ENCODE peak calls at places on chromosomes 2 and 18, in nine cellular contexts. H, C, O, B, Q, X, W, E and G are unnamed samples.

GRCh38 chr2:216362730-216363129 is 9.6 kb downstream of the MARCHF4 start:
- DNase-seq in H (peak; percentile 32), C (no peak), O (no peak), B (no peak), Q (peak; percentile 73), X (no peak), W (no peak), E (no peak), G (no peak)

GRCh38 chr18:12408247-12408869 is 629 bp downstream of the PRELID3A start:
- DNase-seq in H (no peak), C (no peak), O (peak; percentile 80), B (no peak), Q (peak; percentile 32), X (no peak), W (peak; percentile 51), E (no peak), G (peak; percentile 13)

GRCh38 chr2:168889635-168890005 is 610 bp downstream of the SPC25 start:
- DNase-seq in H (no peak), C (no peak), O (peak; percentile 17), B (no peak), Q (no peak), X (no peak), W (no peak), E (no peak), G (no peak)

GRCh38 chr2:241009601-241010530 is 11.4 kb downstream of the SNED1 start:
- DNase-seq in H (no peak), C (no peak), O (peak; percentile 68), B (peak; percentile 77), Q (peak; percentile 82), X (no peak), W (no peak), E (peak; percentile 10), G (no peak)

GRCh38 chr2:216560695-216561370 is 62.2 kb downstream of the RPL37A start:
- DNase-seq in H (no peak), C (no peak), O (no peak), B (peak; percentile 47), Q (peak; percentile 92), X (no peak), W (no peak), E (no peak), G (no peak)

GRCh38 chr18:9032519-9032918 is 70.0 kb upstream of the NDUFV2 start:
- DNase-seq in H (no peak), C (no peak), O (no peak), B (no peak), Q (no peak), X (no peak), W (no peak), E (no peak), G (no peak)

GRCh38 chr2:195251221-195251620 is 405.8 kb upstream of the SLC39A10 start:
- DNase-seq in H (no peak), C (no peak), O (no peak), B (no peak), Q (peak; percentile 6), X (peak; percentile 84), W (no peak), E (no peak), G (no peak)

GRCh38 chr2:112154246-112155110 is 16.3 kb downstream of the FBLN7 start:
- DNase-seq in H (no peak), C (no peak), O (no peak), B (no peak), Q (no peak), X (no peak), W (no peak), E (no peak), G (no peak)

GRCh38 chr2:37916512-37917082 is 8.5 kb upstream of the RMDN2 start:
- DNase-seq in H (no peak), C (no peak), O (no peak), B (no peak), Q (peak; percentile 95), X (peak; percentile 69), W (no peak), E (no peak), G (no peak)

GRCh38 chr2:73700661-73701447 is 36.3 kb downstream of the TPRKB start:
- DNase-seq in H (no peak), C (no peak), O (no peak), B (no peak), Q (no peak), X (no peak), W (no peak), E (no peak), G (no peak)

GRCh38 chr2:60998628-60999545 is 18.6 kb upstream of the PEX13 start:
- DNase-seq in H (peak; percentile 85), C (no peak), O (peak; percentile 82), B (no peak), Q (peak; percentile 52), X (no peak), W (no peak), E (no peak), G (no peak)

GRCh38 chr2:190820416-190820815 is 60.2 kb upstream of the GLS start:
- DNase-seq in H (no peak), C (no peak), O (no peak), B (no peak), Q (no peak), X (no peak), W (no peak), E (no peak), G (no peak)

GRCh38 chr18:54752185-54752584 is 76.1 kb upstream of the RAB27B start:
- DNase-seq in H (no peak), C (no peak), O (no peak), B (no peak), Q (no peak), X (no peak), W (no peak), E (no peak), G (no peak)

GRCh38 chr2:212032536-212033219 is 505.9 kb downstream of the ERBB4 start:
- DNase-seq in H (no peak), C (no peak), O (no peak), B (no peak), Q (peak; percentile 77), X (no peak), W (no peak), E (no peak), G (no peak)

GRCh38 chr2:101238930-101239759 is 13.5 kb upstream of the CNOT11 start:
- DNase-seq in H (no peak), C (no peak), O (peak; percentile 34), B (no peak), Q (no peak), X (peak; percentile 81), W (no peak), E (peak; percentile 44), G (no peak)

GRCh38 chr2:219314804-219315468 is 5.7 kb upstream of the PTPRN start:
- DNase-seq in H (no peak), C (no peak), O (no peak), B (no peak), Q (no peak), X (no peak), W (no peak), E (no peak), G (no peak)

GRCh38 chr2:122514451-122514996 is 759.1 kb downstream of the TSN start:
- DNase-seq in H (peak; percentile 83), C (no peak), O (peak; percentile 12), B (no peak), Q (peak; percentile 27), X (no peak), W (no peak), E (no peak), G (no peak)

GRCh38 chr2:210452194-210452593 is 24.4 kb downstream of the LANCL1 start:
- DNase-seq in H (no peak), C (no peak), O (no peak), B (no peak), Q (no peak), X (no peak), W (no peak), E (no peak), G (no peak)

GRCh38 chr18:48330016-48330991 is 78.9 kb downstream of the ZBTB7C start:
- DNase-seq in H (no peak), C (no peak), O (no peak), B (no peak), Q (peak; percentile 79), X (peak; percentile 68), W (no peak), E (no peak), G (peak; percentile 12)

GRCh38 chr18:80231616-80232015 is 15.7 kb downstream of the PARD6G start:
- DNase-seq in H (no peak), C (no peak), O (no peak), B (no peak), Q (no peak), X (no peak), W (no peak), E (no peak), G (no peak)

GRCh38 chr2:24971300-24971549 is 530 bp downstream of the DNAJC27 start:
- DNase-seq in H (no peak), C (no peak), O (no peak), B (no peak), Q (no peak), X (no peak), W (no peak), E (no peak), G (peak; percentile 53)

GRCh38 chr2:231781798-231782726 is 980 bp upstream of the PDE6D start:
- DNase-seq in H (peak; percentile 15), C (no peak), O (peak; percentile 46), B (peak; percentile 14), Q (peak; percentile 77), X (no peak), W (no peak), E (no peak), G (no peak)